ENCODE peak calls at places on chromosome 1, in seven cellular contexts. Q is body of pancreas, N is sigmoid colon, C is Peyer's patch, H is gastrocnemius medialis, W is IMR-90, Y is thyroid gland. Z is an unnamed sample.

GRCh38 chr1:171793656-171794055 is 12.2 kb downstream of the METTL13 start:
- DNase-seq in Q (no peak), N (no peak), C (no peak), H (no peak), W (peak; percentile 23), Y (no peak), Z (no peak)

GRCh38 chr1:174815036-174815435 is 184.7 kb upstream of the CACYBP start:
- DNase-seq in Q (no peak), N (no peak), C (no peak), H (no peak), W (peak; percentile 74), Y (no peak), Z (no peak)

GRCh38 chr1:203581841-203582240 is 44.8 kb upstream of the ATP2B4 start:
- DNase-seq in Q (no peak), N (no peak), C (no peak), H (no peak), W (no peak), Y (peak; percentile 7), Z (no peak)

GRCh38 chr1:12376236-12377064 is 146.6 kb downstream of the VPS13D start:
- DNase-seq in Q (no peak), N (no peak), C (no peak), H (no peak), W (no peak), Y (no peak), Z (no peak)

GRCh38 chr1:93357242-93357641 is 11.5 kb downstream of the DR1 start:
- DNase-seq in Q (no peak), N (no peak), C (no peak), H (no peak), W (no peak), Y (no peak), Z (no peak)

GRCh38 chr1:159991513-159991912 is 37.5 kb upstream of the SLAMF9 start:
- DNase-seq in Q (no peak), N (no peak), C (no peak), H (no peak), W (peak; percentile 15), Y (no peak), Z (no peak)

GRCh38 chr1:203628185-203628996 is 1.8 kb downstream of the ATP2B4 start:
- DNase-seq in Q (peak; percentile 26), N (peak; percentile 86), C (peak; percentile 31), H (no peak), W (peak; percentile 56), Y (peak; percentile 67), Z (no peak)

GRCh38 chr1:6686294-6686693 is 15.3 kb downstream of the DNAJC11 start:
- DNase-seq in Q (no peak), N (no peak), C (no peak), H (peak; percentile 58), W (peak; percentile 50), Y (no peak), Z (no peak)

GRCh38 chr1:76759950-76760349 is 107.3 kb upstream of the ST6GALNAC5 start:
- DNase-seq in Q (peak; percentile 16), N (no peak), C (no peak), H (no peak), W (peak; percentile 3), Y (peak; percentile 51), Z (no peak)

GRCh38 chr1:199357591-199357990 is 669.9 kb upstream of the NR5A2 start:
- DNase-seq in Q (no peak), N (no peak), C (no peak), H (no peak), W (no peak), Y (no peak), Z (no peak)

GRCh38 chr1:66833112-66833511 is 32.0 kb upstream of the INSL5 start:
- DNase-seq in Q (no peak), N (no peak), C (no peak), H (no peak), W (no peak), Y (no peak), Z (no peak)

GRCh38 chr1:62131093-62131725 is 63.4 kb upstream of the L1TD1 start:
- DNase-seq in Q (peak; percentile 33), N (no peak), C (no peak), H (no peak), W (peak; percentile 61), Y (peak; percentile 30), Z (no peak)

GRCh38 chr1:244053831-244054230 is 2.7 kb downstream of the ZBTB18 start:
- DNase-seq in Q (no peak), N (no peak), C (no peak), H (no peak), W (no peak), Y (no peak), Z (peak; percentile 76)

GRCh38 chr1:116152950-116153691 is 41.9 kb downstream of the MAB21L3 start:
- DNase-seq in Q (no peak), N (no peak), C (no peak), H (no peak), W (no peak), Y (no peak), Z (no peak)

GRCh38 chr1:193019442-193020026 is 39.6 kb downstream of the UCHL5 start:
- DNase-seq in Q (no peak), N (no peak), C (no peak), H (no peak), W (peak; percentile 64), Y (no peak), Z (no peak)

GRCh38 chr1:1331068-1331965 is at the start of gene TAS1R3:
- DNase-seq in Q (no peak), N (no peak), C (peak; percentile 60), H (no peak), W (no peak), Y (no peak), Z (no peak)

GRCh38 chr1:1374861-1375662 is at the start of gene AURKAIP1:
- DNase-seq in Q (peak; percentile 98), N (peak; percentile 100), C (peak; percentile 97), H (peak; percentile 99), W (peak; percentile 100), Y (peak; percentile 98), Z (peak; percentile 99)

GRCh38 chr1:207824691-207825090 is 72.8 kb downstream of the CD46 start:
- DNase-seq in Q (no peak), N (peak; percentile 81), C (no peak), H (no peak), W (no peak), Y (peak; percentile 81), Z (peak; percentile 87)

GRCh38 chr1:9245661-9246060 is 11.1 kb downstream of the H6PD start:
- DNase-seq in Q (no peak), N (no peak), C (no peak), H (no peak), W (no peak), Y (no peak), Z (no peak)
- TF ChIP-seq POLR2A in Q (no peak), N (no peak), C (no peak), H (no peak), W (no peak), Y (no peak), Z (no peak)

DNA sequence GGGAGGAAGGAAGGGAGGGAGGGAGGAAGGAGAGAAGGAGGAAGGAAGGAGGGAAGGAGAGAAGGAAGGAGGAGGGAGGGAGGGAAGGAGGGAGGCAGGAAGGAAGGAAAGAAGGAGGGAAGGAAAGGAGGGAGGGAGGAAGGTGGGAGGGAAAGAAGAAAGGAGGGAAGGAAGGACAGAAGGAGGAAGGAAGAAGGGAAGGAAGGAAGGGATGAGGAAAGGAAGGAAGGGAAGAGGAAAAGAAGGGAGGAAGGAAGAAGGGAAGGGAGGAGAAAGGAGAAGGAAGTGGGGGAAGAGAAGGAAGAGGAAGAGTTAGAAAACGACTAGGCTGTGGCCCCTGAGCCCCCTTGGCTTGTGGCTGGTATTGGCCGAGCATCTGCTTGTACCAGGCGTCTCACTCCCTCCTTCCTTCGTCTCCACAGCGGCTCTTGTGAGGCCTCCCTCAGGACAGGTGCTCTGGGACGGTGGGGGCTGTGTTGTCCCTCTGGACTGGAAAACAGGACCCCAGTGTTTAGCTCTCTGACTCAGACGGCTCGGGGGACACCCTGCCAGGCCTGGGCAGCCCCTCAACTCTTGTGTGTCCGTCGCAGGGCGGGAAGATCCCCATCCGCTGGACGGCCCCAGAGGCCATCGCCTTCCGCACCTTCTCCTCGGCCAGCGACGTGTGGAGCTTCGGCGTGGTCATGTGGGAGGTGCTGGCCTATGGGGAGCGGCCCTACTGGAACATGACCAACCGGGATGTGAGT is 36.2 kb upstream of the C1QA start:
- DNase-seq in Q (no peak), N (no peak), C (no peak), H (no peak), W (no peak), Y (peak; percentile 10), Z (no peak)
- H3K4me3 ChIP-seq in Q (no peak overlapping the region), N (no peak overlapping the region), C (no peak overlapping the region), H (no peak overlapping the region), W (no peak overlapping the region), Y (no peak overlapping the region), Z (no peak overlapping the region)

GRCh38 chr1:86965012-86965826 is 50.8 kb downstream of the HS2ST1 start:
- DNase-seq in Q (peak; percentile 16), N (no peak), C (no peak), H (no peak), W (peak; percentile 54), Y (peak; percentile 20), Z (peak; percentile 16)
- TF ChIP-seq CTCF in Q (peak; percentile 47), N (no peak), C (peak; percentile 53), H (peak; percentile 69), W (peak; percentile 84), Y (peak; percentile 52), Z (no peak)

GRCh38 chr1:39691383-39692151 is at the start of gene HPCAL4:
- DNase-seq in Q (peak; percentile 96), N (peak; percentile 89), C (peak; percentile 84), H (peak; percentile 91), W (peak; percentile 46), Y (peak; percentile 97), Z (peak; percentile 75)

GRCh38 chr1:39690225-39690624 is 1.0 kb downstream of the HPCAL4 start:
- DNase-seq in Q (no peak), N (no peak), C (no peak), H (no peak), W (no peak), Y (no peak), Z (no peak)

GRCh38 chr1:39689635-39690034 is 1.6 kb downstream of the HPCAL4 start:
- DNase-seq in Q (no peak), N (no peak), C (no peak), H (no peak), W (no peak), Y (no peak), Z (no peak)

GRCh38 chr1:39692152-39693064 is 1.2 kb upstream of the HPCAL4 start:
- DNase-seq in Q (peak; percentile 29), N (no peak), C (no peak), H (no peak), W (no peak), Y (peak; percentile 60), Z (no peak)

DNA sequence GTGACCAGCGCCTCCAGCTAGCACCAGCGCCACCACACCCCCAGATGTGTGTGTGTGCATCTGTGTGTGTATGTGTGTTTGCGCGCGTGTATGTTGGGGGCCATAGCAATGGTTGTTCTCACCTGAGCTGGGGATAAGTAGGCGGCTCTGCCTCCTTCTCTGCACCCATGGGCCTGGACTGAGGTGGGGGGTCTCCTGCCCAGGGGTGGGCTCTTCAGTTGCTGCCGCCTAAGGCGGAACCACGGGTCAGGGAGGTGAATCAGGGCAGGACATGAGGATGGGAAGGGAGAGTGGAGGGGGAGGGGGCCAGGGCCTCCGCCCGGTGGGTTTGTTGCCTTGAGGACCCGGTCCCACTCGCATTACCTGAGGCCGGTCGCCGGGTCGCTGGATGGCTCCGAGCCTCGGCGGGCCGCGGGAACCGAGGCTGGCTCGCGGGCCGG is 270 bp downstream of the HPCAL4 start:
- DNase-seq in Q (no peak), N (no peak), C (no peak), H (no peak), W (no peak), Y (no peak), Z (no peak)
- TF ChIP-seq POLR2A in Q (peak; percentile 65), N (no peak), C (no peak), H (no peak), W (no peak), Y (no peak), Z (no peak)

GRCh38 chr1:212291505-212292134 is 6.4 kb downstream of the PPP2R5A start:
- DNase-seq in Q (no peak), N (no peak), C (no peak), H (no peak), W (peak; percentile 44), Y (no peak), Z (no peak)
- H3K4me3 ChIP-seq in Q (no peak overlapping the region), N (no peak overlapping the region), C (no peak overlapping the region), H (no peak overlapping the region), W (no peak overlapping the region), Y (no peak overlapping the region), Z (no peak overlapping the region)